ENCODE peak calls at places on chromosomes 13 and 19, in ten cellular contexts. N, R, I, M, G, W, A, E, C and V are unnamed samples.

GRCh38 chr19:47036233-47036651 is 12.2 kb downstream of the TMEM160 start:
- DNase-seq in N (peak), R (no peak), I (no peak), M (no peak), G (no peak), W (no peak), A (no peak), E (no peak), C (peak), V (no peak)

GRCh38 chr13:93265800-93266199 is 39.2 kb downstream of the GPC6 start:
- DNase-seq in N (no peak), R (no peak), I (no peak), M (no peak), G (no peak), W (no peak), A (no peak), E (no peak), C (no peak), V (no peak)

GRCh38 chr13:77724092-77724491 is 26.6 kb downstream of the SLAIN1 start:
- DNase-seq in N (no peak), R (no peak), I (no peak), M (no peak), G (no peak), W (no peak), A (no peak), E (no peak), C (no peak), V (no peak)

GRCh38 chr13:91024157-91024792 is 323.2 kb upstream of the MIR17HG start:
- DNase-seq in N (no peak), R (no peak), I (no peak), M (no peak), G (no peak), W (no peak), A (no peak), E (no peak), C (no peak), V (no peak)

GRCh38 chr19:10271543-10272086 is 695 bp downstream of the ICAM1 start:
- DNase-seq in N (no peak), R (no peak), I (no peak), M (peak), G (no peak), W (no peak), A (peak), E (no peak), C (no peak), V (no peak)

GRCh38 chr19:7637374-7638256 is 705 bp downstream of the STXBP2 start:
- DNase-seq in N (peak), R (no peak), I (peak), M (peak), G (no peak), W (no peak), A (no peak), E (no peak), C (no peak), V (peak)

GRCh38 chr19:28012361-28012760 is 1200.6 kb downstream of the UQCRFS1 start:
- DNase-seq in N (no peak), R (peak), I (no peak), M (no peak), G (no peak), W (no peak), A (no peak), E (no peak), C (no peak), V (no peak)

GRCh38 chr13:61255035-61255796 is 160.4 kb downstream of the PCDH20 start:
- DNase-seq in N (no peak), R (peak), I (no peak), M (no peak), G (peak), W (no peak), A (no peak), E (peak), C (no peak), V (no peak)

GRCh38 chr19:13995017-13995728 is 10.9 kb downstream of the RFX1 start:
- DNase-seq in N (no peak), R (no peak), I (no peak), M (no peak), G (no peak), W (peak), A (no peak), E (no peak), C (peak), V (no peak)

GRCh38 chr13:40668335-40668734 is 1.9 kb upstream of the FOXO1 start:
- DNase-seq in N (no peak), R (peak), I (peak), M (no peak), G (no peak), W (peak), A (peak), E (peak), C (no peak), V (no peak)

GRCh38 chr13:26185720-26186119 is 36.4 kb downstream of the RNF6 start:
- DNase-seq in N (no peak), R (no peak), I (no peak), M (no peak), G (no peak), W (no peak), A (peak), E (no peak), C (no peak), V (no peak)

GRCh38 chr19:53664760-53665159 is 33.0 kb downstream of the DPRX start:
- DNase-seq in N (no peak), R (no peak), I (no peak), M (no peak), G (no peak), W (no peak), A (no peak), E (no peak), C (no peak), V (no peak)

GRCh38 chr13:59681630-59682311 is 482.0 kb downstream of the DIAPH3 start:
- DNase-seq in N (no peak), R (no peak), I (no peak), M (no peak), G (no peak), W (no peak), A (no peak), E (no peak), C (no peak), V (no peak)

GRCh38 chr13:40101708-40102359 is 446.4 kb downstream of the COG6 start:
- DNase-seq in N (no peak), R (no peak), I (no peak), M (no peak), G (no peak), W (no peak), A (no peak), E (no peak), C (no peak), V (peak)

GRCh38 chr19:10173527-10173926 is 21.2 kb downstream of the DNMT1 start:
- DNase-seq in N (no peak), R (no peak), I (no peak), M (peak), G (no peak), W (no peak), A (no peak), E (no peak), C (peak), V (peak)

GRCh38 chr19:38736036-38736412 is 8.2 kb downstream of the CAPN12 start:
- DNase-seq in N (peak), R (peak), I (no peak), M (no peak), G (no peak), W (peak), A (peak), E (no peak), C (peak), V (no peak)

GRCh38 chr19:940591-941291 is 14.9 kb downstream of the ARID3A start:
- DNase-seq in N (peak), R (no peak), I (no peak), M (peak), G (peak), W (peak), A (no peak), E (no peak), C (peak), V (peak)

GRCh38 chr19:8095354-8095886 is 42.9 kb downstream of the CCL25 start:
- DNase-seq in N (no peak), R (no peak), I (no peak), M (no peak), G (no peak), W (no peak), A (no peak), E (no peak), C (no peak), V (no peak)

GRCh38 chr13:47306991-47307390 is 410.1 kb upstream of the HTR2A start:
- DNase-seq in N (no peak), R (no peak), I (no peak), M (peak), G (no peak), W (no peak), A (no peak), E (no peak), C (no peak), V (no peak)

GRCh38 chr13:34162545-34162936 is 344.6 kb downstream of the RFC3 start:
- DNase-seq in N (no peak), R (no peak), I (no peak), M (peak), G (peak), W (no peak), A (no peak), E (no peak), C (no peak), V (no peak)

GRCh38 chr13:31896427-31896826 is 135.1 kb upstream of the FRY start:
- DNase-seq in N (no peak), R (no peak), I (no peak), M (peak), G (peak), W (peak), A (no peak), E (no peak), C (peak), V (peak)

GRCh38 chr13:111058796-111059506 is 56.2 kb upstream of the ARHGEF7 start:
- DNase-seq in N (no peak), R (no peak), I (no peak), M (peak), G (no peak), W (no peak), A (no peak), E (no peak), C (peak), V (peak)

GRCh38 chr19:18373892-18374629 is 11.9 kb upstream of the GDF15 start:
- DNase-seq in N (peak), R (peak), I (peak), M (peak), G (peak), W (peak), A (peak), E (peak), C (peak), V (peak)

GRCh38 chr13:50129923-50130685 is 114.9 kb downstream of the KCNRG start:
- DNase-seq in N (peak), R (peak), I (no peak), M (peak), G (peak), W (peak), A (peak), E (no peak), C (peak), V (no peak)

GRCh38 chr13:33096886-33097610 is 80.8 kb downstream of the KL start:
- DNase-seq in N (no peak), R (no peak), I (no peak), M (no peak), G (no peak), W (no peak), A (no peak), E (no peak), C (no peak), V (no peak)

GRCh38 chr19:8558325-8558724 is 18.9 kb downstream of the MYO1F start:
- DNase-seq in N (no peak), R (no peak), I (no peak), M (no peak), G (no peak), W (no peak), A (no peak), E (no peak), C (no peak), V (no peak)

GRCh38 chr13:40186636-40187323 is 479.7 kb downstream of the FOXO1 start:
- DNase-seq in N (no peak), R (no peak), I (no peak), M (no peak), G (no peak), W (no peak), A (no peak), E (no peak), C (no peak), V (peak)

GRCh38 chr13:113906566-113906965 is 42.7 kb upstream of the GAS6 start:
- DNase-seq in N (no peak), R (no peak), I (no peak), M (no peak), G (no peak), W (no peak), A (no peak), E (no peak), C (no peak), V (no peak)

GRCh38 chr19:2057484-2058469 is 6.7 kb upstream of the MKNK2 start:
- DNase-seq in N (no peak), R (no peak), I (no peak), M (no peak), G (no peak), W (no peak), A (peak), E (no peak), C (no peak), V (no peak)

GRCh38 chr19:45591004-45591637 is 6.5 kb upstream of the OPA3 start:
- DNase-seq in N (peak), R (peak), I (no peak), M (peak), G (peak), W (no peak), A (no peak), E (peak), C (peak), V (peak)
- TF ChIP-seq CTCF in N (peak), R (peak), I (no peak), M (peak), G (peak), W (no peak), A (no peak), E (peak), C (peak), V (peak)

DNA sequence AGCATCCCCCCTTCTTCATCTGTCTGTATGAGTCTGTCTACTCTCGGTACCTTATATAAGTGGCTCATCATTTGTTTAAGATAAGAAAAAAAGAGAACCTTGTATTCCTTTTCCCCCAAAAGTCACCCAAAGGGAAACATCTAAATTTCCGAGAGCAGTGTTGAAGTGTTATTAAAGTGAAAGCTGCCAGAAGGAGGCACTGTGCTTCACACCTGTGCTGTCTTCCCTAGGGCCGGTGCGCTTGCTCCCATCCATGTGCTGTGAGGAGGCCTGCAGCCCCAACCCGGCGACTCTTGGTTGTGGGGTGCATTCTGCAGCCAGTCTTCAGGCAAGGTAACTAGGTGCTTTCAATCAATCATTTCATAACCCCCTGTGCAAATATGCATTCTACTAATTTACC is 97.5 kb downstream of the TNFRSF19 start:
- DNase-seq in N (no peak), R (no peak), I (no peak), M (no peak), G (no peak), W (no peak), A (no peak), E (no peak), C (no peak), V (no peak)
- TF ChIP-seq CTCF in N (no peak), R (no peak), I (no peak), M (peak), G (peak), W (no peak), A (no peak), E (peak), C (no peak), V (peak)

GRCh38 chr19:23055946-23056345 is 53.0 kb upstream of the ZNF728 start:
- DNase-seq in N (no peak), R (no peak), I (no peak), M (no peak), G (no peak), W (no peak), A (no peak), E (no peak), C (no peak), V (no peak)
- TF ChIP-seq CTCF in N (no peak), R (no peak), I (no peak), M (no peak), G (no peak), W (no peak), A (no peak), E (no peak), C (no peak), V (no peak)

DNA sequence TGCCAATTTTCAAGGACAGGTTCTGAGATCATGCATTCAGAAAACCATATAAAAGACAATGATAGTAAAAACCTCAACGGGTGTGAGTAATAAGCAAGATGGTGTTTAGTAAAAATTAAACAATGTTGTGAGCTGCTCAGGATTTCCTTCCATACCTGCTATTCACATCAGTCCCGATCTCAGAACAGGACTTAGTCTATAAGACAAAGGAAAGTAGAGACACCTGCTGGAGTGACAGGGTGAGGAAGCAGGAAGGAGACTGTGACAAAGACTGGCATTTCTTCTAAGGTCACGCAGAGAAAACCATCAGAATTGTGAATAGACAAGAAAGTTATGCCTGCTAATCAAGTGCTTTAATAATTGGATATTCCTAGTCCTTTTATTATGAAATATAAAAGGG is 648.0 kb downstream of the DACH1 start:
- DNase-seq in N (no peak), R (peak), I (no peak), M (peak), G (no peak), W (no peak), A (no peak), E (peak), C (no peak), V (no peak)
- TF ChIP-seq CTCF in N (no peak), R (no peak), I (no peak), M (peak), G (peak), W (peak), A (no peak), E (peak), C (no peak), V (peak)

DNA sequence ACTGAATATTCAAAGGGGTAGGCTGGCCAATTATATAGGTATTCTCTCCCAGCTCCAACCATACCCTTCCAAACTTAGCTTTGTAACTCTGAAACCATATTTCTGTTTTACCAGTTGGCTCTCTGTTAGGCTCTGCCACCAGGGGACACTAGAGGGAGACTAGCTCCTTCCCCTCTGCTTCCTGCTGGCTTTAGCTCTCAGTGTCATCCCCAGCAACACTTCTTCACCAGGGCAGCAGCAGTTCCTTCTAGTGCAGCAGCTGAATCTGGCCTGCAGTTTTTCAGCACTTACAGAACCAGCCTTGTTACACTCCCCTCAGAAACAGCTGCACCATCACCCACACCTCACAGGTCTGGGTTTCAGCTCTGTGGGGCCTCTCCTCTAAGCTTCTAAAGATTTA is 51.0 kb upstream of the DOCK9 start:
- DNase-seq in N (no peak), R (no peak), I (no peak), M (peak), G (no peak), W (no peak), A (no peak), E (no peak), C (no peak), V (no peak)
- TF ChIP-seq CTCF in N (peak), R (peak), I (no peak), M (peak), G (peak), W (no peak), A (no peak), E (peak), C (peak), V (peak)